ENCODE peak calls at places on chromosomes 11 and 22, in eight cellular contexts. One of them, this sample, is unnamed.

GRCh38 chr11:71991494-71991893 is 7.2 kb upstream of the IL18BP start:
- DNase-seq in EH: no peak
- DNase-seq in A549: no peak
- DNase-seq in spleen: no peak
- DNase-seq in Daoy: no peak
- DNase-seq in NCI-H82: no peak
- DNase-seq in M059J: no peak
- DNase-seq in Right ventricle myocardium superior: no peak
- DNase-seq in this sample: no peak

GRCh38 chr11:95371147-95371546 is 140.1 kb upstream of the SESN3 start:
- DNase-seq in EH: no peak
- DNase-seq in A549: no peak
- DNase-seq in spleen: no peak
- DNase-seq in Daoy: no peak
- DNase-seq in NCI-H82: no peak
- DNase-seq in M059J: no peak
- DNase-seq in Right ventricle myocardium superior: no peak
- DNase-seq in this sample: no peak

GRCh38 chr11:117910941-117911630 is 18.1 kb downstream of the TMPRSS13 start:
- DNase-seq in EH: no peak
- DNase-seq in A549: no peak
- DNase-seq in spleen: peak
- DNase-seq in Daoy: no peak
- DNase-seq in NCI-H82: no peak
- DNase-seq in M059J: no peak
- DNase-seq in Right ventricle myocardium superior: no peak
- DNase-seq in this sample: no peak

GRCh38 chr11:71282581-71283351 is 30.4 kb upstream of the SHANK2 start:
- DNase-seq in EH: no peak
- DNase-seq in A549: no peak
- DNase-seq in spleen: no peak
- DNase-seq in Daoy: no peak
- DNase-seq in NCI-H82: no peak
- DNase-seq in M059J: no peak
- DNase-seq in Right ventricle myocardium superior: no peak
- DNase-seq in this sample: peak

GRCh38 chr22:25399649-25400151 is 164.8 kb upstream of the GRK3 start:
- DNase-seq in EH: no peak
- DNase-seq in A549: no peak
- DNase-seq in spleen: peak
- DNase-seq in Daoy: peak
- DNase-seq in NCI-H82: no peak
- DNase-seq in M059J: no peak
- DNase-seq in Right ventricle myocardium superior: no peak
- DNase-seq in this sample: no peak

GRCh38 chr11:133506023-133506422 is 26.3 kb downstream of the OPCML start:
- DNase-seq in EH: no peak
- DNase-seq in A549: no peak
- DNase-seq in spleen: no peak
- DNase-seq in Daoy: no peak
- DNase-seq in NCI-H82: no peak
- DNase-seq in M059J: no peak
- DNase-seq in Right ventricle myocardium superior: no peak
- DNase-seq in this sample: no peak

GRCh38 chr11:30917859-30918478 is 331.8 kb upstream of the MPPED2 start:
- DNase-seq in EH: peak
- DNase-seq in A549: peak
- DNase-seq in spleen: no peak
- DNase-seq in Daoy: peak
- DNase-seq in NCI-H82: peak
- DNase-seq in M059J: peak
- DNase-seq in Right ventricle myocardium superior: no peak
- DNase-seq in this sample: no peak

GRCh38 chr11:66126064-66126463 is 56.0 kb downstream of the PACS1 start:
- DNase-seq in EH: no peak
- DNase-seq in A549: no peak
- DNase-seq in spleen: no peak
- DNase-seq in Daoy: no peak
- DNase-seq in NCI-H82: no peak
- DNase-seq in M059J: no peak
- DNase-seq in Right ventricle myocardium superior: no peak
- DNase-seq in this sample: no peak

GRCh38 chr11:37506516-37506915 is 908.5 kb upstream of the RAG2 start:
- DNase-seq in EH: peak
- DNase-seq in A549: no peak
- DNase-seq in spleen: no peak
- DNase-seq in Daoy: no peak
- DNase-seq in NCI-H82: no peak
- DNase-seq in M059J: no peak
- DNase-seq in Right ventricle myocardium superior: no peak
- DNase-seq in this sample: no peak

GRCh38 chr22:43262990-43263644 is 76.2 kb upstream of the TTLL12 start:
- DNase-seq in EH: no peak
- DNase-seq in A549: no peak
- DNase-seq in spleen: peak
- DNase-seq in Daoy: peak
- DNase-seq in NCI-H82: no peak
- DNase-seq in M059J: no peak
- DNase-seq in Right ventricle myocardium superior: no peak
- DNase-seq in this sample: no peak

GRCh38 chr11:3158131-3158591 is 6.9 kb downstream of the OSBPL5 start:
- DNase-seq in EH: no peak
- DNase-seq in A549: no peak
- DNase-seq in spleen: peak
- DNase-seq in Daoy: no peak
- DNase-seq in NCI-H82: no peak
- DNase-seq in M059J: no peak
- DNase-seq in Right ventricle myocardium superior: peak
- DNase-seq in this sample: peak

GRCh38 chr11:18726040-18726439 is at the start of gene IGSF22:
- DNase-seq in EH: no peak
- DNase-seq in A549: no peak
- DNase-seq in spleen: no peak
- DNase-seq in Daoy: no peak
- DNase-seq in NCI-H82: peak
- DNase-seq in M059J: no peak
- DNase-seq in Right ventricle myocardium superior: no peak
- DNase-seq in this sample: no peak

GRCh38 chr22:40487663-40488249 is 117.4 kb downstream of the SGSM3 start:
- DNase-seq in EH: peak
- DNase-seq in A549: peak
- DNase-seq in spleen: no peak
- DNase-seq in Daoy: no peak
- DNase-seq in NCI-H82: peak
- DNase-seq in M059J: no peak
- DNase-seq in Right ventricle myocardium superior: no peak
- DNase-seq in this sample: peak